ENCODE peak calls at places on chromosome 6, in ten cellular contexts. T is GM23338; C is OCI-LY7; B is astrocyte of the cerebellum; D is epithelial cell of esophagus; R is CD8-positive, alpha-beta T cell; X is BE2C; Q is left lung; A is brain microvascular endothelial cell; P is gastrocnemius medialis. K is an unnamed sample.

GRCh38 chr6:27250955-27251671 is 3.6 kb downstream of the PRSS16 start:
- DNase-seq in P (no peak), B (no peak), T (peak), R (peak), A (peak), X (peak), C (peak), D (peak), Q (peak), K (peak)

GRCh38 chr6:20840675-20841074 is 306.4 kb downstream of the CDKAL1 start:
- DNase-seq in C (no peak), R (no peak), D (no peak), B (peak), X (no peak), A (peak), Q (no peak), T (no peak), P (no peak), K (no peak)

GRCh38 chr6:65707134-65707826 is at the start of gene EYS:
- DNase-seq in Q (no peak), A (no peak), X (peak), T (peak), R (no peak), B (no peak), C (no peak), P (no peak), D (peak), K (no peak)

GRCh38 chr6:74597266-74597665 is 608.6 kb downstream of the COL12A1 start:
- DNase-seq in B (no peak), D (peak), A (no peak), T (no peak), C (no peak), X (no peak), R (no peak), P (no peak), Q (no peak), K (no peak)

GRCh38 chr6:76026101-76026500 is 46.4 kb downstream of the IMPG1 start:
- DNase-seq in D (peak), R (no peak), X (no peak), P (no peak), A (peak), B (no peak), Q (no peak), C (no peak), T (peak), K (no peak)

GRCh38 chr6:40588480-40588879 is 1.3 kb upstream of the LRFN2 start:
- DNase-seq in T (no peak), R (no peak), D (no peak), C (no peak), A (no peak), Q (no peak), X (no peak), P (no peak), B (no peak), K (no peak)

GRCh38 chr6:163446529-163446928 is 32.0 kb downstream of the QKI start:
- DNase-seq in P (no peak), D (no peak), R (no peak), Q (no peak), C (no peak), B (no peak), A (no peak), T (no peak), X (no peak), K (no peak)

GRCh38 chr6:158653577-158654354 is 3.9 kb downstream of the SYTL3 start:
- DNase-seq in C (no peak), T (no peak), P (no peak), A (no peak), R (peak), B (peak), X (no peak), D (no peak), Q (no peak), K (peak)

GRCh38 chr6:105111093-105111492 is 68.7 kb downstream of the POPDC3 start:
- DNase-seq in A (no peak), B (no peak), D (no peak), C (no peak), X (no peak), Q (no peak), P (no peak), T (no peak), R (no peak), K (no peak)

GRCh38 chr6:157253017-157253416 is 70.3 kb downstream of the TMEM242 start:
- DNase-seq in Q (no peak), C (no peak), P (no peak), D (no peak), R (no peak), A (no peak), T (no peak), X (no peak), B (no peak), K (no peak)

GRCh38 chr6:132858750-132859149 is 44.4 kb downstream of the RPS12 start:
- DNase-seq in D (no peak), P (no peak), Q (no peak), C (no peak), B (no peak), X (no peak), A (no peak), T (no peak), R (no peak), K (no peak)

GRCh38 chr6:33955566-33955965 is 151.8 kb upstream of the MLN start:
- DNase-seq in X (no peak), D (no peak), P (no peak), Q (no peak), R (no peak), T (no peak), C (no peak), B (no peak), A (no peak), K (no peak)

GRCh38 chr6:149437212-149437611 is 37.1 kb downstream of the SUMO4 start:
- DNase-seq in A (no peak), P (no peak), R (no peak), B (no peak), Q (no peak), D (no peak), T (no peak), X (no peak), C (no peak), K (no peak)

GRCh38 chr6:149080511-149080910 is 237.0 kb upstream of the TAB2 start:
- DNase-seq in Q (no peak), C (no peak), X (no peak), T (no peak), B (peak), A (peak), P (no peak), D (no peak), R (no peak), K (no peak)

GRCh38 chr6:163945813-163946212 is 531.3 kb downstream of the QKI start:
- DNase-seq in C (no peak), X (no peak), P (no peak), A (no peak), B (no peak), Q (no peak), T (peak), R (no peak), D (peak), K (no peak)

GRCh38 chr6:151240861-151241642 is 1.3 kb downstream of the AKAP12 start:
- DNase-seq in C (no peak), Q (peak), P (peak), D (peak), B (peak), R (no peak), A (peak), X (peak), T (peak), K (peak)

GRCh38 chr6:29757282-29757681 is 34.0 kb downstream of the HLA-F start:
- DNase-seq in X (no peak), D (no peak), T (peak), B (no peak), C (no peak), P (no peak), A (no peak), Q (no peak), R (no peak), K (no peak)

GRCh38 chr6:106628658-106629102 is 618 bp downstream of the RTN4IP1 start:
- DNase-seq in T (no peak), A (no peak), B (no peak), X (no peak), P (no peak), D (no peak), Q (no peak), C (no peak), R (no peak), K (no peak)

GRCh38 chr6:97812940-97813339 is 529.9 kb upstream of the MMS22L start:
- DNase-seq in Q (no peak), X (no peak), D (no peak), T (peak), R (no peak), P (no peak), C (no peak), A (no peak), B (no peak), K (no peak)

GRCh38 chr6:109455502-109456282 is at the start of gene MICAL1:
- DNase-seq in B (no peak), R (peak), P (peak), Q (peak), X (peak), T (peak), D (peak), C (peak), A (peak), K (peak)

GRCh38 chr6:73455865-73456629 is 4.0 kb upstream of the CGAS start:
- DNase-seq in A (no peak), D (peak), C (no peak), P (no peak), Q (no peak), X (no peak), T (no peak), R (no peak), B (no peak), K (no peak)

GRCh38 chr6:165850434-165851019 is 187.5 kb upstream of the PDE10A start:
- DNase-seq in C (peak), A (peak), B (peak), D (peak), P (peak), X (peak), R (peak), Q (peak), T (peak), K (peak)

GRCh38 chr6:39086294-39086693 is 28.7 kb downstream of the SAYSD1 start:
- DNase-seq in A (no peak), X (no peak), T (no peak), P (no peak), Q (no peak), C (no peak), R (no peak), B (no peak), D (no peak), K (no peak)

GRCh38 chr6:142173980-142174379 is 26.9 kb downstream of the VTA1 start:
- DNase-seq in D (no peak), A (no peak), X (no peak), Q (no peak), P (no peak), T (no peak), C (no peak), R (no peak), B (no peak), K (no peak)
- TF ChIP-seq CTCF in D (no peak), A (no peak), X (no peak), Q (no peak), P (no peak), T (no peak), C (no peak), R (no peak), B (no peak), K (no peak)

GRCh38 chr6:22149081-22149480 is 147.8 kb downstream of the PRL start:
- DNase-seq in P (no peak), X (no peak), D (no peak), Q (no peak), B (no peak), C (no peak), A (no peak), R (no peak), T (peak), K (no peak)
- H3K4me3 ChIP-seq in P (no peak), X (peak), D (no peak), Q (no peak), B (no peak), C (no peak), A (no peak), R (no peak), T (no peak), K (no peak)

GRCh38 chr6:113564401-113565161 is 292.6 kb upstream of the MARCKS start:
- DNase-seq in A (peak), B (peak), D (peak), X (peak), R (no peak), T (peak), P (peak), C (no peak), Q (peak), K (peak)
- TF ChIP-seq CTCF in A (peak), B (no peak), D (peak), X (peak), R (no peak), T (no peak), P (peak), C (no peak), Q (no peak), K (no peak)

GRCh38 chr6:154487367-154488275 is 22.9 kb downstream of the CNKSR3 start:
- DNase-seq in C (no peak), R (no peak), P (no peak), A (no peak), D (no peak), T (no peak), Q (no peak), B (no peak), X (no peak), K (no peak)
- H3K4me3 ChIP-seq in C (no peak), R (no peak), P (no peak), A (no peak), D (no peak), T (no peak), Q (no peak), B (no peak), X (no peak), K (no peak)

DNA sequence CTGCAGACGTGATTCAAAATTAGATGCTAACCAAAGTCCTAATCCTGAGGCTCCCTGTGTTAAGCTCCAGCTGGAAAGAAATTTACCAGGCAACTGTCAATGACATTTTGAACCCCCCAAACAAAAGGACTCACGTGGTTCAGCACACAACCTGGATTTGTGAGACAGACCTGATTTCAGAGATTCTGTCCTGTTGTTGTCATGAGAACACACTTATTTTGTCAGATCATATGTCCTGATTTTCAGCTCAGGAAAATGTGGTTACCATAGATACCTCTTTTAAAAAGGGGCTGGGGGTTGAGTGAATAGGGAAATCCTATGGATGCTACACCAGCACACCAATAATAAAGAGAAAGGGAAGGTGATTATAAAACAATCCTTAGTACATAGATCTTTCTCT is 61.6 kb downstream of the MTFR2 start:
- DNase-seq in C (no peak), D (no peak), T (no peak), X (no peak), A (no peak), R (no peak), B (no peak), Q (no peak), P (no peak), K (no peak)
- TF ChIP-seq CTCF in C (no peak), D (no peak), T (no peak), X (no peak), A (no peak), R (no peak), B (no peak), Q (no peak), P (no peak), K (no peak)

GRCh38 chr6:134049586-134049985 is 2.8 kb downstream of the SLC2A12 start:
- DNase-seq in X (no peak), A (no peak), C (no peak), Q (no peak), B (no peak), P (no peak), D (no peak), T (no peak), R (no peak), K (no peak)
- H3K4me3 ChIP-seq in X (no peak), A (no peak), C (no peak), Q (no peak), B (no peak), P (no peak), D (no peak), T (no peak), R (no peak), K (no peak)